ENCODE peak calls at places on chromosomes 1 and 21, in seven cellular contexts. One of them, this sample, is unnamed.

GRCh38 chr1:244957525-244957924 is 93.2 kb upstream of the HNRNPU start:
- DNase-seq in GM23248: no peak
- DNase-seq in neuronal stem cell: no peak
- DNase-seq in HCT116: no peak
- DNase-seq in MM.1S: no peak
- DNase-seq in fibroblast of lung: no peak
- DNase-seq in IMR-90: no peak
- DNase-seq in this sample: no peak

GRCh38 chr1:57796609-57797008 is 372.7 kb upstream of the DAB1 start:
- DNase-seq in GM23248: peak; percentile 12
- DNase-seq in neuronal stem cell: no peak
- DNase-seq in HCT116: no peak
- DNase-seq in MM.1S: no peak
- DNase-seq in fibroblast of lung: peak; percentile 42
- DNase-seq in IMR-90: no peak
- DNase-seq in this sample: peak; percentile 42

GRCh38 chr1:169312084-169312954 is 55.3 kb downstream of the NME7 start:
- DNase-seq in GM23248: peak; percentile 97
- DNase-seq in neuronal stem cell: no peak
- DNase-seq in HCT116: peak; percentile 90
- DNase-seq in MM.1S: peak; percentile 71
- DNase-seq in fibroblast of lung: peak; percentile 99
- DNase-seq in IMR-90: peak; percentile 98
- DNase-seq in this sample: peak; percentile 47

GRCh38 chr1:30744060-30744756 is 13.4 kb downstream of the LAPTM5 start:
- DNase-seq in GM23248: peak; percentile 23
- DNase-seq in neuronal stem cell: no peak
- DNase-seq in HCT116: no peak
- DNase-seq in MM.1S: peak; percentile 88
- DNase-seq in fibroblast of lung: no peak
- DNase-seq in IMR-90: peak; percentile 73
- DNase-seq in this sample: no peak

GRCh38 chr1:230277201-230277771 is 148.8 kb downstream of the PGBD5 start:
- DNase-seq in GM23248: no peak
- DNase-seq in neuronal stem cell: peak; percentile 91
- DNase-seq in HCT116: no peak
- DNase-seq in MM.1S: no peak
- DNase-seq in fibroblast of lung: no peak
- DNase-seq in IMR-90: no peak
- DNase-seq in this sample: no peak

GRCh38 chr1:178798232-178798861 is 72.5 kb downstream of the ANGPTL1 start:
- DNase-seq in GM23248: no peak
- DNase-seq in neuronal stem cell: no peak
- DNase-seq in HCT116: no peak
- DNase-seq in MM.1S: no peak
- DNase-seq in fibroblast of lung: peak; percentile 5
- DNase-seq in IMR-90: no peak
- DNase-seq in this sample: no peak

GRCh38 chr1:78334952-78335351 is 155.8 kb upstream of the PTGFR start:
- DNase-seq in GM23248: peak; percentile 72
- DNase-seq in neuronal stem cell: no peak
- DNase-seq in HCT116: no peak
- DNase-seq in MM.1S: no peak
- DNase-seq in fibroblast of lung: no peak
- DNase-seq in IMR-90: no peak
- DNase-seq in this sample: no peak

GRCh38 chr1:49104575-49104974 is 327.9 kb upstream of the BEND5 start:
- DNase-seq in GM23248: no peak
- DNase-seq in neuronal stem cell: no peak
- DNase-seq in HCT116: no peak
- DNase-seq in MM.1S: no peak
- DNase-seq in fibroblast of lung: peak; percentile 13
- DNase-seq in IMR-90: no peak
- DNase-seq in this sample: no peak

GRCh38 chr1:218330043-218330623 is 15.0 kb upstream of the TGFB2 start:
- DNase-seq in GM23248: peak; percentile 55
- DNase-seq in neuronal stem cell: no peak
- DNase-seq in HCT116: peak; percentile 31
- DNase-seq in MM.1S: peak; percentile 42
- DNase-seq in fibroblast of lung: peak; percentile 44
- DNase-seq in IMR-90: peak; percentile 61
- DNase-seq in this sample: peak; percentile 25

GRCh38 chr1:222167111-222167510 is 380.8 kb downstream of the HHIPL2 start:
- DNase-seq in GM23248: peak; percentile 98
- DNase-seq in neuronal stem cell: peak; percentile 1
- DNase-seq in HCT116: peak; percentile 35
- DNase-seq in MM.1S: no peak
- DNase-seq in fibroblast of lung: peak; percentile 94
- DNase-seq in IMR-90: peak; percentile 94
- DNase-seq in this sample: peak; percentile 40

GRCh38 chr1:175481126-175482071 is 262.0 kb downstream of the TNR start:
- DNase-seq in GM23248: peak; percentile 30
- DNase-seq in neuronal stem cell: no peak
- DNase-seq in HCT116: no peak
- DNase-seq in MM.1S: peak; percentile 54
- DNase-seq in fibroblast of lung: peak; percentile 7
- DNase-seq in IMR-90: peak; percentile 16
- DNase-seq in this sample: no peak

GRCh38 chr1:91617242-91617837 is 116.7 kb downstream of the CDC7 start:
- DNase-seq in GM23248: no peak
- DNase-seq in neuronal stem cell: no peak
- DNase-seq in HCT116: no peak
- DNase-seq in MM.1S: no peak
- DNase-seq in fibroblast of lung: no peak
- DNase-seq in IMR-90: no peak
- DNase-seq in this sample: peak; percentile 74

GRCh38 chr1:56797079-56797685 is 22.0 kb downstream of the FYB2 start:
- DNase-seq in GM23248: no peak
- DNase-seq in neuronal stem cell: no peak
- DNase-seq in HCT116: no peak
- DNase-seq in MM.1S: no peak
- DNase-seq in fibroblast of lung: no peak
- DNase-seq in IMR-90: no peak
- DNase-seq in this sample: no peak

GRCh38 chr1:89351622-89352311 is 12.1 kb upstream of the GBP6 start:
- DNase-seq in GM23248: no peak
- DNase-seq in neuronal stem cell: no peak
- DNase-seq in HCT116: no peak
- DNase-seq in MM.1S: no peak
- DNase-seq in fibroblast of lung: no peak
- DNase-seq in IMR-90: no peak
- DNase-seq in this sample: no peak

GRCh38 chr21:35179990-35180557 is 131.0 kb upstream of the RUNX1 start:
- DNase-seq in GM23248: peak; percentile 62
- DNase-seq in neuronal stem cell: no peak
- DNase-seq in HCT116: no peak
- DNase-seq in MM.1S: no peak
- DNase-seq in fibroblast of lung: peak; percentile 96
- DNase-seq in IMR-90: peak; percentile 94
- DNase-seq in this sample: no peak

GRCh38 chr1:50418600-50419109 is 4.6 kb downstream of the DMRTA2 start:
- DNase-seq in GM23248: peak; percentile 40
- DNase-seq in neuronal stem cell: peak; percentile 40
- DNase-seq in HCT116: no peak
- DNase-seq in MM.1S: no peak
- DNase-seq in fibroblast of lung: no peak
- DNase-seq in IMR-90: no peak
- DNase-seq in this sample: no peak

GRCh38 chr1:42552636-42553035 is 89.5 kb downstream of the CCDC30 start:
- DNase-seq in GM23248: no peak
- DNase-seq in neuronal stem cell: no peak
- DNase-seq in HCT116: no peak
- DNase-seq in MM.1S: no peak
- DNase-seq in fibroblast of lung: no peak
- DNase-seq in IMR-90: no peak
- DNase-seq in this sample: no peak

GRCh38 chr21:33642896-33643657 is 776 bp downstream of the ITSN1 start:
- DNase-seq in GM23248: peak; percentile 57
- DNase-seq in neuronal stem cell: no peak
- DNase-seq in HCT116: no peak
- DNase-seq in MM.1S: peak; percentile 58
- DNase-seq in fibroblast of lung: peak; percentile 38
- DNase-seq in IMR-90: peak; percentile 36
- DNase-seq in this sample: peak; percentile 63

GRCh38 chr21:32360401-32360981 is 32.3 kb downstream of the URB1 start:
- DNase-seq in GM23248: no peak
- DNase-seq in neuronal stem cell: no peak
- DNase-seq in HCT116: no peak
- DNase-seq in MM.1S: no peak
- DNase-seq in fibroblast of lung: no peak
- DNase-seq in IMR-90: no peak
- DNase-seq in this sample: no peak

GRCh38 chr1:9422921-9423505 is 116.3 kb upstream of the SLC25A33 start:
- DNase-seq in GM23248: no peak
- DNase-seq in neuronal stem cell: no peak
- DNase-seq in HCT116: no peak
- DNase-seq in MM.1S: no peak
- DNase-seq in fibroblast of lung: no peak
- DNase-seq in IMR-90: no peak
- DNase-seq in this sample: no peak

GRCh38 chr1:193338194-193338593 is 151.8 kb upstream of the B3GALT2 start:
- DNase-seq in GM23248: peak; percentile 52
- DNase-seq in neuronal stem cell: no peak
- DNase-seq in HCT116: no peak
- DNase-seq in MM.1S: peak; percentile 27
- DNase-seq in fibroblast of lung: peak; percentile 61
- DNase-seq in IMR-90: peak; percentile 64
- DNase-seq in this sample: no peak

GRCh38 chr1:231357831-231358354 is 19.8 kb downstream of the SPRTN start:
- DNase-seq in GM23248: peak; percentile 87
- DNase-seq in neuronal stem cell: peak; percentile 38
- DNase-seq in HCT116: peak; percentile 48
- DNase-seq in MM.1S: peak; percentile 76
- DNase-seq in fibroblast of lung: peak; percentile 73
- DNase-seq in IMR-90: peak; percentile 79
- DNase-seq in this sample: peak; percentile 79

GRCh38 chr1:4271338-4271998 is 371.4 kb upstream of the C1orf174 start:
- DNase-seq in GM23248: no peak
- DNase-seq in neuronal stem cell: no peak
- DNase-seq in HCT116: no peak
- DNase-seq in MM.1S: no peak
- DNase-seq in fibroblast of lung: no peak
- DNase-seq in IMR-90: no peak
- DNase-seq in this sample: no peak

GRCh38 chr1:24928631-24929090 is 1.4 kb downstream of the RUNX3 start:
- DNase-seq in GM23248: peak; percentile 33
- DNase-seq in neuronal stem cell: peak; percentile 44
- DNase-seq in HCT116: no peak
- DNase-seq in MM.1S: peak; percentile 68
- DNase-seq in fibroblast of lung: no peak
- DNase-seq in IMR-90: no peak
- DNase-seq in this sample: no peak

GRCh38 chr1:34162852-34163766 is 1.9 kb downstream of the CSMD2 start:
- DNase-seq in GM23248: peak; percentile 99
- DNase-seq in neuronal stem cell: peak; percentile 76
- DNase-seq in HCT116: peak; percentile 39
- DNase-seq in MM.1S: peak; percentile 68
- DNase-seq in fibroblast of lung: peak; percentile 98
- DNase-seq in IMR-90: peak; percentile 74
- DNase-seq in this sample: peak; percentile 92

GRCh38 chr1:185317886-185318310 is 855 bp upstream of the IVNS1ABP start:
- DNase-seq in GM23248: peak; percentile 64
- DNase-seq in neuronal stem cell: no peak
- DNase-seq in HCT116: peak; percentile 47
- DNase-seq in MM.1S: peak; percentile 96
- DNase-seq in fibroblast of lung: peak; percentile 13
- DNase-seq in IMR-90: no peak
- DNase-seq in this sample: peak; percentile 56

GRCh38 chr1:206039046-206039929 is 13.7 kb upstream of the RHEX start:
- DNase-seq in GM23248: no peak
- DNase-seq in neuronal stem cell: no peak
- DNase-seq in HCT116: no peak
- DNase-seq in MM.1S: peak; percentile 79
- DNase-seq in fibroblast of lung: no peak
- DNase-seq in IMR-90: no peak
- DNase-seq in this sample: no peak

GRCh38 chr1:25644962-25645361 is 28.4 kb downstream of the MAN1C1 start:
- DNase-seq in GM23248: no peak
- DNase-seq in neuronal stem cell: no peak
- DNase-seq in HCT116: no peak
- DNase-seq in MM.1S: no peak
- DNase-seq in fibroblast of lung: no peak
- DNase-seq in IMR-90: no peak
- DNase-seq in this sample: no peak

GRCh38 chr1:71770121-71770520 is 512.2 kb downstream of the NEGR1 start:
- DNase-seq in GM23248: peak; percentile 57
- DNase-seq in neuronal stem cell: no peak
- DNase-seq in HCT116: no peak
- DNase-seq in MM.1S: peak; percentile 11
- DNase-seq in fibroblast of lung: peak; percentile 93
- DNase-seq in IMR-90: peak; percentile 77
- DNase-seq in this sample: no peak

GRCh38 chr1:154860154-154860870 is 9.8 kb downstream of the KCNN3 start:
- DNase-seq in GM23248: no peak
- DNase-seq in neuronal stem cell: no peak
- DNase-seq in HCT116: no peak
- DNase-seq in MM.1S: peak; percentile 98
- DNase-seq in fibroblast of lung: no peak
- DNase-seq in IMR-90: no peak
- DNase-seq in this sample: no peak
- H2AFZ ChIP-seq in GM23248: no peak overlapping the region
- H2AFZ ChIP-seq in neuronal stem cell: no peak overlapping the region
- H2AFZ ChIP-seq in HCT116: no peak overlapping the region
- H2AFZ ChIP-seq in MM.1S: no peak overlapping the region
- H2AFZ ChIP-seq in fibroblast of lung: no peak overlapping the region
- H2AFZ ChIP-seq in IMR-90: peak overlapping the region; percentile 71
- H2AFZ ChIP-seq in this sample: no peak overlapping the region

DNA sequence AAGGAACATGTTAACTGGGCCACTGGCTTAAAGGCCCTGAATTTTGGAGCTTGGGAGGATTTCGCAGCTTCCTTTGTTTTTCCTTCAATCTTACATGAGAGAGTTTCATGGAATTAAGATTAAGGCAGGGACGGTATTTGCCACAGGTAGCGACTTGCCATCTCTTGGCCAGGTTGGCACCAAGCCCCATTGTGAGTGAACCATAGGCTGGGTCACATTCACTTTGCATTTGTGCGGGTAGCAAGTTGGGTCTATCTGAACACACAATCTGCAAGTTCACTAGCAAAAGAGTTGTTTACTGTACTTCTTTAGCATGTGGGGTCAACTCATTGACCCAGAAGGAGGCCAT is 106.2 kb upstream of the ATP1A1 start:
- DNase-seq in GM23248: no peak
- DNase-seq in neuronal stem cell: no peak
- DNase-seq in HCT116: no peak
- DNase-seq in MM.1S: no peak
- DNase-seq in fibroblast of lung: no peak
- DNase-seq in IMR-90: no peak
- DNase-seq in this sample: no peak
- H3K4me2 ChIP-seq in GM23248: no peak overlapping the region
- H3K4me2 ChIP-seq in neuronal stem cell: no peak overlapping the region
- H3K4me2 ChIP-seq in HCT116: no peak overlapping the region
- H3K4me2 ChIP-seq in MM.1S: no peak overlapping the region
- H3K4me2 ChIP-seq in fibroblast of lung: no peak overlapping the region
- H3K4me2 ChIP-seq in IMR-90: no peak overlapping the region
- H3K4me2 ChIP-seq in this sample: no peak overlapping the region

GRCh38 chr1:17011439-17012307 is at the start of gene ATP13A2:
- DNase-seq in GM23248: peak; percentile 92
- DNase-seq in neuronal stem cell: peak; percentile 78
- DNase-seq in HCT116: peak; percentile 67
- DNase-seq in MM.1S: peak; percentile 90
- DNase-seq in fibroblast of lung: peak; percentile 73
- DNase-seq in IMR-90: peak; percentile 56
- DNase-seq in this sample: peak; percentile 95
- H3K27ac ChIP-seq in GM23248: no peak within 1 kb of the TSS
- H3K27ac ChIP-seq in neuronal stem cell: no peak within 1 kb of the TSS
- H3K27ac ChIP-seq in HCT116: peak within 1 kb of the TSS; percentile 70
- H3K27ac ChIP-seq in MM.1S: no peak within 1 kb of the TSS
- H3K27ac ChIP-seq in fibroblast of lung: no peak within 1 kb of the TSS
- H3K27ac ChIP-seq in IMR-90: no peak within 1 kb of the TSS
- H3K27ac ChIP-seq in this sample: no peak within 1 kb of the TSS

GRCh38 chr1:155192346-155193274 is 15.1 kb downstream of the THBS3 start:
- DNase-seq in GM23248: no peak
- DNase-seq in neuronal stem cell: no peak
- DNase-seq in HCT116: no peak
- DNase-seq in MM.1S: no peak
- DNase-seq in fibroblast of lung: no peak
- DNase-seq in IMR-90: no peak
- DNase-seq in this sample: peak; percentile 73
- H2AFZ ChIP-seq in GM23248: peak overlapping the region; percentile 74
- H2AFZ ChIP-seq in neuronal stem cell: peak overlapping the region; percentile 86
- H2AFZ ChIP-seq in HCT116: no peak overlapping the region
- H2AFZ ChIP-seq in MM.1S: peak overlapping the region; percentile 94
- H2AFZ ChIP-seq in fibroblast of lung: no peak overlapping the region
- H2AFZ ChIP-seq in IMR-90: peak overlapping the region; percentile 99
- H2AFZ ChIP-seq in this sample: peak overlapping the region; percentile 58

This sample was measured in hepatocyte.